ENCODE peak calls at places on chromosomes 7 and 10, in seven cellular contexts. G, H, S, F, R, U and O are unnamed samples. For H3K36me3, the result is how much of the 10 kb centered on the place peaks cover.

GRCh38 chr10:61280303-61280702 is 172.9 kb downstream of the TMEM26 start:
- DNase-seq in F (peak), U (peak), R (no peak), H (no peak), G (no peak), S (no peak), O (no peak)

GRCh38 chr7:148916186-148916585 is 32.1 kb upstream of the EZH2 start:
- DNase-seq in G (no peak), F (peak), H (no peak), R (no peak), S (peak), U (peak), O (no peak)

GRCh38 chr7:150951181-150951520 is 27.0 kb downstream of the KCNH2 start:
- DNase-seq in F (no peak), R (no peak), G (no peak), U (no peak), S (no peak), H (no peak), O (no peak)

GRCh38 chr7:138259675-138260074 is 183.4 kb downstream of the AKR1D1 start:
- DNase-seq in G (no peak), F (no peak), U (no peak), S (no peak), R (no peak), H (no peak), O (no peak)

GRCh38 chr7:46444266-46444665 is 523.2 kb upstream of the IGFBP3 start:
- DNase-seq in S (no peak), U (no peak), F (no peak), R (no peak), H (no peak), G (no peak), O (no peak)

GRCh38 chr10:4067552-4068254 is 282.7 kb upstream of the KLF6 start:
- DNase-seq in G (no peak), F (peak), S (no peak), U (no peak), H (no peak), R (no peak), O (no peak)

GRCh38 chr7:32163911-32164310 is 93.7 kb upstream of the PDE1C start:
- DNase-seq in G (no peak), S (no peak), U (no peak), F (peak), H (no peak), R (no peak), O (no peak)

GRCh38 chr10:129712000-129712399 is 245.0 kb downstream of the MGMT start:
- DNase-seq in S (no peak), G (no peak), R (no peak), F (no peak), H (no peak), U (no peak), O (no peak)

GRCh38 chr10:74924251-74924954 is 98.0 kb downstream of the KAT6B start:
- DNase-seq in R (no peak), G (no peak), F (peak), H (no peak), U (peak), S (peak), O (no peak)

GRCh38 chr10:106565546-106565945 is 599.0 kb downstream of the SORCS1 start:
- DNase-seq in R (no peak), U (no peak), F (peak), H (no peak), S (no peak), G (no peak), O (no peak)

GRCh38 chr7:35727571-35727970 is 32.6 kb upstream of the HERPUD2 start:
- DNase-seq in R (no peak), U (peak), F (peak), S (no peak), H (no peak), G (no peak), O (no peak)

GRCh38 chr7:81769891-81770818 is at the start of gene HGF:
- DNase-seq in F (peak), H (peak), S (no peak), G (no peak), U (peak), R (peak), O (peak)

GRCh38 chr7:150556521-150557138 is 10.6 kb upstream of the GIMAP4 start:
- DNase-seq in S (no peak), G (no peak), H (no peak), U (no peak), F (no peak), R (no peak), O (no peak)

GRCh38 chr10:4982764-4983226 is 19.6 kb downstream of the AKR1C1 start:
- DNase-seq in R (no peak), S (no peak), G (no peak), H (no peak), U (no peak), F (no peak), O (no peak)

GRCh38 chr7:1850976-1851571 is 181.0 kb downstream of the ELFN1 start:
- DNase-seq in R (no peak), U (no peak), H (peak), G (no peak), S (no peak), F (no peak), O (no peak)

GRCh38 chr10:43222296-43222695 is 44.6 kb downstream of the RASGEF1A start:
- DNase-seq in R (no peak), U (no peak), H (peak), F (no peak), G (no peak), S (no peak), O (peak)

GRCh38 chr10:43252785-43253341 is 14.0 kb downstream of the RASGEF1A start:
- DNase-seq in R (no peak), H (no peak), U (no peak), G (no peak), S (no peak), F (no peak), O (peak)

GRCh38 chr10:71516890-71517289 is 120.2 kb downstream of the CDH23 start:
- DNase-seq in U (no peak), R (no peak), S (no peak), F (no peak), H (no peak), G (no peak), O (no peak)

GRCh38 chr10:70490142-70490541 is 11.6 kb downstream of the PALD1 start:
- DNase-seq in U (no peak), S (no peak), H (no peak), R (no peak), F (no peak), G (no peak), O (no peak)

GRCh38 chr10:117896517-117896916 is 150.2 kb downstream of the RAB11FIP2 start:
- DNase-seq in U (no peak), R (no peak), G (no peak), F (no peak), S (no peak), H (no peak), O (no peak)

GRCh38 chr10:52566471-52567246 is 205.9 kb downstream of the MBL2 start:
- DNase-seq in H (no peak), R (no peak), U (peak), F (peak), G (no peak), S (peak), O (no peak)

GRCh38 chr10:128018236-128018635 is 108.0 kb downstream of the MKI67 start:
- DNase-seq in G (no peak), U (peak), S (no peak), H (no peak), R (no peak), F (peak), O (no peak)

GRCh38 chr10:17123062-17123661 is 6.4 kb downstream of the CUBN start:
- DNase-seq in H (no peak), G (no peak), F (peak), R (no peak), U (peak), S (no peak), O (no peak)

DNA sequence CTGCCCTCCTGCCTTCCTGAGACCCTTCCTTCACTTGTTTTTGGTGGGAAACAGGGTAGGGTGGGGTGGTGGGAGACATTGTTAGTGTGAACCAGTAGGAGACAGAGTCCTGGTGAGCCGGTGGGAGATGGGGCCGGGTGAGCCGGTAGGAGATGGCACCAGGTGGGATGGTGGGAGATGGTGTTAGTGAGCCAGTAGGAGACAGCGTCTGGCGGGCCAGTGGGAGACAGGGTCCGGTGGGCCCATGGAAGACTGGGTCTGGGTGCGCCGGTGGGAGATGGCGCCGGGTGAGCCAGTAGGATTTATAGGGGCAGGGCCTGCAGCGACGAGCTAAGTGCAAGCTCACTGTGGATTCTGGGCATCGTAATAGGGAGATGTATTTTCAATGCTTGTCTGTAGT is 116.8 kb downstream of the TRRAP start:
- DNase-seq in U (no peak), S (no peak), G (no peak), F (no peak), R (no peak), H (no peak), O (no peak)
- H3K36me3 ChIP-seq in U (under half), S (under half), G (half or more), F (half or more), R (under half), H (half or more), O (under half)

GRCh38 chr7:16462618-16463017 is 2.9 kb downstream of the SOSTDC1 start:
- DNase-seq in H (no peak), G (no peak), U (no peak), R (no peak), S (no peak), F (no peak), O (no peak)

GRCh38 chr7:16466087-16466472 is 542 bp upstream of the SOSTDC1 start:
- DNase-seq in F (no peak), U (no peak), S (no peak), R (no peak), G (no peak), H (no peak), O (no peak)

GRCh38 chr7:16463520-16463919 is 2.0 kb downstream of the SOSTDC1 start:
- DNase-seq in G (no peak), H (no peak), U (no peak), R (no peak), F (no peak), S (no peak), O (no peak)

GRCh38 chr7:16460789-16461465 is 4.6 kb downstream of the SOSTDC1 start:
- DNase-seq in H (no peak), F (no peak), S (no peak), U (no peak), R (no peak), G (no peak), O (no peak)

GRCh38 chr7:16465469-16466086 is at the start of gene SOSTDC1:
- DNase-seq in S (no peak), U (no peak), H (no peak), R (no peak), F (no peak), G (no peak), O (no peak)
- H3K27ac ChIP-seq in S (no peak), U (no peak), H (no peak), R (peak), F (peak), G (no peak), O (no peak)

GRCh38 chr7:64990936-64991335 is at the start of gene ZNF117:
- DNase-seq in S (no peak), H (no peak), G (no peak), R (no peak), U (no peak), F (no peak), O (no peak)
- H3K36me3 ChIP-seq in S (under half), H (under half), G (under half), R (under half), U (under half), F (under half), O (under half)

GRCh38 chr7:5469375-5470166 is 45.9 kb upstream of the TNRC18 start:
- DNase-seq in U (no peak), H (no peak), R (no peak), S (no peak), G (no peak), F (no peak), O (no peak)
- H3K27ac ChIP-seq in U (no peak), H (no peak), R (no peak), S (no peak), G (no peak), F (no peak), O (no peak)